ENCODE peak calls at places on chromosomes 4 and X, in seven cellular contexts. X is prostate gland; A is astrocyte; Q is PC-3; F is activated CD8-positive, alpha-beta memory T cell treated with anti-CD3 and anti-CD28 coated beads for 1 hour; I is upper lobe of right lung; S is fibroblast of villous mesenchyme. Y is an unnamed sample.

GRCh38 chr4:54800831-54801530 is 143.2 kb downstream of the KIT start:
- DNase-seq in X (no peak), A (no peak), S (no peak), I (no peak), Q (no peak), F (no peak), Y (no peak)

GRCh38 chrX:49042581-49043219 is 457 bp downstream of the TFE3 start:
- DNase-seq in F (no peak), Q (no peak), X (no peak), S (peak; percentile 16), A (no peak), I (no peak), Y (no peak)

GRCh38 chr4:163077611-163078010 is 89.1 kb downstream of the NAF1 start:
- DNase-seq in S (no peak), Q (no peak), I (no peak), X (no peak), F (no peak), A (no peak), Y (no peak)

GRCh38 chr4:54677853-54678650 is 20.3 kb downstream of the KIT start:
- DNase-seq in F (no peak), A (no peak), I (no peak), S (no peak), X (no peak), Q (no peak), Y (no peak)

GRCh38 chr4:135418353-135418752 is 1216.8 kb upstream of the PABPC4L start:
- DNase-seq in A (peak; percentile 4), I (no peak), S (peak; percentile 2), X (no peak), Q (peak; percentile 37), F (no peak), Y (no peak)

GRCh38 chr4:107153228-107153627 is 117.1 kb upstream of the DKK2 start:
- DNase-seq in I (no peak), S (peak; percentile 23), X (no peak), Q (no peak), A (no peak), F (no peak), Y (no peak)

GRCh38 chrX:47633671-47634590 is 4.2 kb upstream of the CFP start:
- DNase-seq in F (no peak), A (no peak), X (no peak), Q (no peak), I (no peak), S (peak; percentile 12), Y (peak; percentile 33)

GRCh38 chrX:115393271-115393670 is 103.8 kb downstream of the LUZP4 start:
- DNase-seq in Q (peak; percentile 91), I (no peak), F (no peak), A (peak; percentile 93), X (no peak), S (peak; percentile 62), Y (no peak)

GRCh38 chr4:153933851-153934688 is 145.2 kb upstream of the SFRP2 start:
- DNase-seq in Q (no peak), A (no peak), S (peak; percentile 6), X (no peak), F (no peak), I (no peak), Y (no peak)

GRCh38 chrX:14509325-14510057 is 19.8 kb upstream of the GLRA2 start:
- DNase-seq in F (no peak), A (no peak), S (no peak), Q (no peak), X (no peak), I (no peak), Y (no peak)

GRCh38 chr4:17189322-17189721 is 290.9 kb upstream of the LDB2 start:
- DNase-seq in Q (no peak), A (peak; percentile 83), S (peak; percentile 38), I (no peak), X (no peak), F (no peak), Y (no peak)

GRCh38 chrX:103953353-103953752 is 9.1 kb upstream of the TMSB15B start:
- DNase-seq in A (no peak), S (no peak), I (no peak), Q (no peak), X (no peak), F (no peak), Y (no peak)

GRCh38 chrX:108044554-108045256 is at the start of gene VSIG1:
- DNase-seq in I (no peak), S (no peak), X (no peak), A (no peak), F (no peak), Q (no peak), Y (no peak)

GRCh38 chr4:13876940-13877339 is 249.4 kb upstream of the BOD1L1 start:
- DNase-seq in Q (no peak), X (no peak), I (no peak), S (no peak), A (no peak), F (no peak), Y (no peak)

GRCh38 chr4:475962-476361 is 23.0 kb downstream of the ZNF721 start:
- DNase-seq in Q (no peak), F (no peak), I (no peak), X (no peak), A (no peak), S (no peak), Y (no peak)

GRCh38 chr4:140012688-140013087 is 141.3 kb downstream of the MAML3 start:
- DNase-seq in A (peak; percentile 75), I (no peak), F (peak; percentile 22), Q (peak; percentile 93), S (peak; percentile 83), X (peak; percentile 71), Y (peak; percentile 47)

GRCh38 chr4:56128231-56128630 is 179.5 kb downstream of the CEP135 start:
- DNase-seq in F (no peak), I (no peak), S (no peak), X (no peak), A (peak; percentile 84), Q (peak; percentile 62), Y (no peak)

GRCh38 chr4:91936301-91936700 is 367.5 kb upstream of the GRID2 start:
- DNase-seq in F (no peak), A (peak; percentile 40), I (no peak), X (no peak), S (peak; percentile 16), Q (no peak), Y (no peak)

GRCh38 chrX:11899091-11899490 is 141.1 kb downstream of the MSL3 start:
- DNase-seq in X (no peak), F (no peak), I (no peak), A (peak; percentile 67), S (peak; percentile 36), Q (peak; percentile 91), Y (no peak)

GRCh38 chrX:45046417-45046816 is 154.3 kb downstream of the DIPK2B start:
- DNase-seq in F (no peak), I (no peak), A (no peak), X (no peak), S (no peak), Q (no peak), Y (no peak)

GRCh38 chr4:1471443-1472147 is 65.4 kb upstream of the NKX1-1 start:
- DNase-seq in X (no peak), Q (no peak), F (no peak), A (no peak), I (peak; percentile 57), S (no peak), Y (no peak)

GRCh38 chrX:119685225-119686066 is 7.5 kb downstream of the SEPTIN6 start:
- DNase-seq in Q (no peak), I (peak; percentile 56), X (no peak), F (no peak), A (no peak), S (peak; percentile 5), Y (peak; percentile 37)

GRCh38 chr4:107736924-107737448 is 17.0 kb upstream of the PAPSS1 start:
- DNase-seq in X (no peak), I (no peak), Q (peak; percentile 54), F (no peak), A (no peak), S (peak; percentile 65), Y (peak; percentile 45)

GRCh38 chr4:53777244-53777984 is 186.1 kb upstream of the LNX1 start:
- DNase-seq in A (peak; percentile 82), X (no peak), I (no peak), F (no peak), S (peak; percentile 90), Q (peak; percentile 59), Y (no peak)